ENCODE peak calls at places on chromosomes 5 and 9, in six cellular contexts. One of them, this sample, is unnamed.

GRCh38 chr5:24208540-24209141 is 436.1 kb downstream of the CDH10 start:
- DNase-seq in dorsolateral prefrontal cortex: no peak
- DNase-seq in PC-9: no peak
- DNase-seq in activated T-cell treated with anti-CD3 and anti-CD28 coated beads for 24 hours: no peak
- DNase-seq in GM20000: no peak
- DNase-seq in activated T-helper 1 cell treated with Interleukin-2 at 50 U/mL for 16 hours: no peak
- DNase-seq in this sample: no peak

GRCh38 chr5:141618030-141618803 is 583 bp downstream of the DIAPH1 start:
- DNase-seq in activated T-cell treated with anti-CD3 and anti-CD28 coated beads for 24 hours: peak
- DNase-seq in PC-9: peak
- DNase-seq in GM20000: peak
- DNase-seq in dorsolateral prefrontal cortex: no peak
- DNase-seq in activated T-helper 1 cell treated with Interleukin-2 at 50 U/mL for 16 hours: peak
- DNase-seq in this sample: peak

GRCh38 chr9:68629042-68629441 is 76.0 kb upstream of the PIP5K1B start:
- DNase-seq in activated T-cell treated with anti-CD3 and anti-CD28 coated beads for 24 hours: no peak
- DNase-seq in PC-9: no peak
- DNase-seq in dorsolateral prefrontal cortex: no peak
- DNase-seq in activated T-helper 1 cell treated with Interleukin-2 at 50 U/mL for 16 hours: no peak
- DNase-seq in GM20000: no peak
- DNase-seq in this sample: no peak

GRCh38 chr9:130181645-130182044 is 9.4 kb downstream of the NCS1 start:
- DNase-seq in PC-9: no peak
- DNase-seq in activated T-cell treated with anti-CD3 and anti-CD28 coated beads for 24 hours: no peak
- DNase-seq in activated T-helper 1 cell treated with Interleukin-2 at 50 U/mL for 16 hours: no peak
- DNase-seq in GM20000: no peak
- DNase-seq in dorsolateral prefrontal cortex: no peak
- DNase-seq in this sample: no peak

GRCh38 chr9:84404095-84404686 is 63.6 kb upstream of the SLC28A3 start:
- DNase-seq in GM20000: peak
- DNase-seq in PC-9: no peak
- DNase-seq in dorsolateral prefrontal cortex: no peak
- DNase-seq in activated T-cell treated with anti-CD3 and anti-CD28 coated beads for 24 hours: no peak
- DNase-seq in activated T-helper 1 cell treated with Interleukin-2 at 50 U/mL for 16 hours: no peak
- DNase-seq in this sample: no peak

GRCh38 chr5:101103874-101104273 is 200.8 kb upstream of the ST8SIA4 start:
- DNase-seq in dorsolateral prefrontal cortex: no peak
- DNase-seq in GM20000: no peak
- DNase-seq in PC-9: no peak
- DNase-seq in activated T-helper 1 cell treated with Interleukin-2 at 50 U/mL for 16 hours: no peak
- DNase-seq in activated T-cell treated with anti-CD3 and anti-CD28 coated beads for 24 hours: no peak
- DNase-seq in this sample: no peak

GRCh38 chr9:126057869-126058467 is 268.7 kb upstream of the MVB12B start:
- DNase-seq in dorsolateral prefrontal cortex: no peak
- DNase-seq in activated T-cell treated with anti-CD3 and anti-CD28 coated beads for 24 hours: no peak
- DNase-seq in GM20000: no peak
- DNase-seq in PC-9: no peak
- DNase-seq in activated T-helper 1 cell treated with Interleukin-2 at 50 U/mL for 16 hours: no peak
- DNase-seq in this sample: no peak

GRCh38 chr9:83299556-83299955 is 236.6 kb upstream of the RASEF start:
- DNase-seq in GM20000: no peak
- DNase-seq in dorsolateral prefrontal cortex: no peak
- DNase-seq in activated T-cell treated with anti-CD3 and anti-CD28 coated beads for 24 hours: no peak
- DNase-seq in PC-9: peak
- DNase-seq in activated T-helper 1 cell treated with Interleukin-2 at 50 U/mL for 16 hours: no peak
- DNase-seq in this sample: no peak

GRCh38 chr9:91395106-91395552 is 28.5 kb downstream of the NFIL3 start:
- DNase-seq in dorsolateral prefrontal cortex: no peak
- DNase-seq in activated T-helper 1 cell treated with Interleukin-2 at 50 U/mL for 16 hours: no peak
- DNase-seq in activated T-cell treated with anti-CD3 and anti-CD28 coated beads for 24 hours: no peak
- DNase-seq in GM20000: no peak
- DNase-seq in PC-9: no peak
- DNase-seq in this sample: no peak

GRCh38 chr5:79536193-79536906 is 22.4 kb upstream of the HOMER1 start:
- DNase-seq in activated T-helper 1 cell treated with Interleukin-2 at 50 U/mL for 16 hours: no peak
- DNase-seq in dorsolateral prefrontal cortex: no peak
- DNase-seq in activated T-cell treated with anti-CD3 and anti-CD28 coated beads for 24 hours: no peak
- DNase-seq in GM20000: no peak
- DNase-seq in PC-9: no peak
- DNase-seq in this sample: peak

GRCh38 chr5:77426670-77427069 is 65.4 kb downstream of the WDR41 start:
- DNase-seq in activated T-cell treated with anti-CD3 and anti-CD28 coated beads for 24 hours: no peak
- DNase-seq in activated T-helper 1 cell treated with Interleukin-2 at 50 U/mL for 16 hours: no peak
- DNase-seq in GM20000: no peak
- DNase-seq in dorsolateral prefrontal cortex: no peak
- DNase-seq in PC-9: no peak
- DNase-seq in this sample: no peak

GRCh38 chr5:111453747-111454146 is 58.6 kb downstream of the STARD4 start:
- DNase-seq in activated T-cell treated with anti-CD3 and anti-CD28 coated beads for 24 hours: no peak
- DNase-seq in PC-9: no peak
- DNase-seq in activated T-helper 1 cell treated with Interleukin-2 at 50 U/mL for 16 hours: no peak
- DNase-seq in dorsolateral prefrontal cortex: no peak
- DNase-seq in GM20000: no peak
- DNase-seq in this sample: peak

GRCh38 chr9:128729302-128729701 is 5.4 kb upstream of the ZDHHC12 start:
- DNase-seq in activated T-helper 1 cell treated with Interleukin-2 at 50 U/mL for 16 hours: no peak
- DNase-seq in activated T-cell treated with anti-CD3 and anti-CD28 coated beads for 24 hours: no peak
- DNase-seq in dorsolateral prefrontal cortex: no peak
- DNase-seq in PC-9: no peak
- DNase-seq in GM20000: no peak
- DNase-seq in this sample: no peak

GRCh38 chr5:96924016-96924443 is 11.8 kb upstream of the LNPEP start:
- DNase-seq in GM20000: no peak
- DNase-seq in activated T-cell treated with anti-CD3 and anti-CD28 coated beads for 24 hours: no peak
- DNase-seq in dorsolateral prefrontal cortex: no peak
- DNase-seq in PC-9: no peak
- DNase-seq in activated T-helper 1 cell treated with Interleukin-2 at 50 U/mL for 16 hours: no peak
- DNase-seq in this sample: no peak

GRCh38 chr5:135007749-135008363 is 26.2 kb downstream of the PITX1 start:
- DNase-seq in activated T-cell treated with anti-CD3 and anti-CD28 coated beads for 24 hours: no peak
- DNase-seq in dorsolateral prefrontal cortex: no peak
- DNase-seq in PC-9: no peak
- DNase-seq in activated T-helper 1 cell treated with Interleukin-2 at 50 U/mL for 16 hours: no peak
- DNase-seq in GM20000: no peak
- DNase-seq in this sample: no peak

GRCh38 chr9:34540826-34541225 is 18.0 kb upstream of the ENHO start:
- DNase-seq in PC-9: no peak
- DNase-seq in dorsolateral prefrontal cortex: no peak
- DNase-seq in GM20000: no peak
- DNase-seq in activated T-helper 1 cell treated with Interleukin-2 at 50 U/mL for 16 hours: no peak
- DNase-seq in activated T-cell treated with anti-CD3 and anti-CD28 coated beads for 24 hours: no peak
- DNase-seq in this sample: no peak

GRCh38 chr5:11046160-11046559 is 285.1 kb upstream of the DAP start:
- DNase-seq in dorsolateral prefrontal cortex: no peak
- DNase-seq in GM20000: no peak
- DNase-seq in activated T-helper 1 cell treated with Interleukin-2 at 50 U/mL for 16 hours: no peak
- DNase-seq in PC-9: no peak
- DNase-seq in activated T-cell treated with anti-CD3 and anti-CD28 coated beads for 24 hours: no peak
- DNase-seq in this sample: no peak

GRCh38 chr5:68192679-68193060 is 22.9 kb upstream of the PIK3R1 start:
- DNase-seq in dorsolateral prefrontal cortex: no peak
- DNase-seq in activated T-helper 1 cell treated with Interleukin-2 at 50 U/mL for 16 hours: no peak
- DNase-seq in activated T-cell treated with anti-CD3 and anti-CD28 coated beads for 24 hours: no peak
- DNase-seq in GM20000: no peak
- DNase-seq in PC-9: no peak
- DNase-seq in this sample: no peak

GRCh38 chr5:68479524-68479923 is 264.0 kb downstream of the PIK3R1 start:
- DNase-seq in dorsolateral prefrontal cortex: no peak
- DNase-seq in activated T-cell treated with anti-CD3 and anti-CD28 coated beads for 24 hours: no peak
- DNase-seq in GM20000: no peak
- DNase-seq in PC-9: no peak
- DNase-seq in activated T-helper 1 cell treated with Interleukin-2 at 50 U/mL for 16 hours: no peak
- DNase-seq in this sample: peak

GRCh38 chr9:27344776-27345175 is 47.8 kb upstream of the EQTN start:
- DNase-seq in dorsolateral prefrontal cortex: no peak
- DNase-seq in activated T-helper 1 cell treated with Interleukin-2 at 50 U/mL for 16 hours: no peak
- DNase-seq in GM20000: no peak
- DNase-seq in activated T-cell treated with anti-CD3 and anti-CD28 coated beads for 24 hours: no peak
- DNase-seq in PC-9: no peak
- DNase-seq in this sample: no peak

GRCh38 chr5:18236386-18236785 is 602.1 kb downstream of the TAF11L14 start:
- DNase-seq in GM20000: no peak
- DNase-seq in activated T-helper 1 cell treated with Interleukin-2 at 50 U/mL for 16 hours: no peak
- DNase-seq in PC-9: no peak
- DNase-seq in activated T-cell treated with anti-CD3 and anti-CD28 coated beads for 24 hours: no peak
- DNase-seq in dorsolateral prefrontal cortex: no peak
- DNase-seq in this sample: no peak

GRCh38 chr5:1479066-1479465 is 33.8 kb upstream of the SLC6A3 start:
- DNase-seq in PC-9: no peak
- DNase-seq in activated T-cell treated with anti-CD3 and anti-CD28 coated beads for 24 hours: no peak
- DNase-seq in GM20000: no peak
- DNase-seq in dorsolateral prefrontal cortex: no peak
- DNase-seq in activated T-helper 1 cell treated with Interleukin-2 at 50 U/mL for 16 hours: no peak
- DNase-seq in this sample: no peak

GRCh38 chr5:112863549-112863948 is 2.5 kb downstream of the SRP19 start:
- DNase-seq in dorsolateral prefrontal cortex: no peak
- DNase-seq in GM20000: no peak
- DNase-seq in activated T-helper 1 cell treated with Interleukin-2 at 50 U/mL for 16 hours: no peak
- DNase-seq in PC-9: no peak
- DNase-seq in activated T-cell treated with anti-CD3 and anti-CD28 coated beads for 24 hours: no peak
- DNase-seq in this sample: no peak

GRCh38 chr5:54524082-54524481 is 6.5 kb downstream of the SNX18 start:
- DNase-seq in PC-9: no peak
- DNase-seq in activated T-cell treated with anti-CD3 and anti-CD28 coated beads for 24 hours: no peak
- DNase-seq in GM20000: no peak
- DNase-seq in activated T-helper 1 cell treated with Interleukin-2 at 50 U/mL for 16 hours: no peak
- DNase-seq in dorsolateral prefrontal cortex: no peak
- DNase-seq in this sample: no peak

GRCh38 chr5:172442592-172442991 is 11.7 kb downstream of the SH3PXD2B start:
- DNase-seq in GM20000: no peak
- DNase-seq in PC-9: no peak
- DNase-seq in activated T-cell treated with anti-CD3 and anti-CD28 coated beads for 24 hours: no peak
- DNase-seq in activated T-helper 1 cell treated with Interleukin-2 at 50 U/mL for 16 hours: no peak
- DNase-seq in dorsolateral prefrontal cortex: no peak
- DNase-seq in this sample: no peak

GRCh38 chr9:36138496-36138895 is 2.0 kb downstream of the GLIPR2 start:
- DNase-seq in PC-9: no peak
- DNase-seq in dorsolateral prefrontal cortex: no peak
- DNase-seq in activated T-helper 1 cell treated with Interleukin-2 at 50 U/mL for 16 hours: no peak
- DNase-seq in GM20000: no peak
- DNase-seq in activated T-cell treated with anti-CD3 and anti-CD28 coated beads for 24 hours: no peak
- DNase-seq in this sample: no peak

GRCh38 chr9:125749951-125750655 is 2.9 kb downstream of the PBX3 start:
- DNase-seq in activated T-helper 1 cell treated with Interleukin-2 at 50 U/mL for 16 hours: no peak
- DNase-seq in GM20000: no peak
- DNase-seq in PC-9: no peak
- DNase-seq in activated T-cell treated with anti-CD3 and anti-CD28 coated beads for 24 hours: no peak
- DNase-seq in dorsolateral prefrontal cortex: no peak
- DNase-seq in this sample: no peak

GRCh38 chr5:43769576-43770352 is 166.8 kb downstream of the NNT start:
- DNase-seq in PC-9: no peak
- DNase-seq in GM20000: no peak
- DNase-seq in dorsolateral prefrontal cortex: no peak
- DNase-seq in activated T-cell treated with anti-CD3 and anti-CD28 coated beads for 24 hours: no peak
- DNase-seq in activated T-helper 1 cell treated with Interleukin-2 at 50 U/mL for 16 hours: no peak
- DNase-seq in this sample: no peak

GRCh38 chr9:93159601-93160418 is 24.1 kb upstream of the WNK2 start:
- DNase-seq in GM20000: peak
- DNase-seq in activated T-helper 1 cell treated with Interleukin-2 at 50 U/mL for 16 hours: peak
- DNase-seq in PC-9: peak
- DNase-seq in activated T-cell treated with anti-CD3 and anti-CD28 coated beads for 24 hours: peak
- DNase-seq in dorsolateral prefrontal cortex: peak
- DNase-seq in this sample: peak

GRCh38 chr5:43007911-43008368 is 32.2 kb downstream of the ANXA2R start:
- DNase-seq in dorsolateral prefrontal cortex: no peak
- DNase-seq in PC-9: peak
- DNase-seq in activated T-cell treated with anti-CD3 and anti-CD28 coated beads for 24 hours: peak
- DNase-seq in activated T-helper 1 cell treated with Interleukin-2 at 50 U/mL for 16 hours: peak
- DNase-seq in GM20000: peak
- DNase-seq in this sample: peak

GRCh38 chr9:98094851-98095250 is 24.2 kb downstream of the TRIM14 start:
- DNase-seq in PC-9: no peak
- DNase-seq in GM20000: no peak
- DNase-seq in dorsolateral prefrontal cortex: no peak
- DNase-seq in activated T-cell treated with anti-CD3 and anti-CD28 coated beads for 24 hours: no peak
- DNase-seq in activated T-helper 1 cell treated with Interleukin-2 at 50 U/mL for 16 hours: no peak
- DNase-seq in this sample: no peak

This sample was measured in SJCRH30.